ENCODE peak calls at places on chromosome 3, in nine cellular contexts. T, I, F, K, G, U, H, L and A are unnamed samples.
A peak's percentile ranks its signal among the peaks of the same experiment; 100 is the strongest.

GRCh38 chr3:155676252-155676981 is 68.5 kb downstream of the PLCH1 start:
- DNase-seq in F (peak; percentile 27), H (peak; percentile 14), T (no peak), I (no peak), U (peak; percentile 21), K (no peak), L (no peak), G (peak; percentile 28), A (no peak)

GRCh38 chr3:111621535-111621934 is 26.4 kb upstream of the ZBED2 start:
- DNase-seq in F (no peak), G (no peak), T (no peak), K (no peak), H (no peak), I (peak; percentile 7), U (no peak), L (no peak), A (no peak)

GRCh38 chr3:189099031-189099471 is 72.7 kb upstream of the TPRG1 start:
- DNase-seq in L (no peak), F (peak; percentile 36), H (peak; percentile 94), T (peak; percentile 97), U (peak; percentile 19), I (no peak), G (no peak), K (no peak), A (no peak)

GRCh38 chr3:48776854-48777253 is 59.8 kb upstream of the IP6K2 start:
- DNase-seq in K (no peak), L (no peak), G (no peak), I (no peak), F (no peak), H (no peak), U (no peak), T (no peak), A (no peak)

GRCh38 chr3:144458283-144458682 is 486.7 kb downstream of the DIPK2A start:
- DNase-seq in I (no peak), H (no peak), F (no peak), L (no peak), U (no peak), K (no peak), T (no peak), G (no peak), A (no peak)

GRCh38 chr3:172148269-172148668 is 108.9 kb downstream of the FNDC3B start:
- DNase-seq in I (no peak), H (no peak), K (no peak), U (no peak), G (peak; percentile 53), L (no peak), T (no peak), F (no peak), A (no peak)

GRCh38 chr3:140736863-140737460 is 59.1 kb downstream of the TRIM42 start:
- DNase-seq in I (peak; percentile 44), T (no peak), K (peak; percentile 40), H (peak; percentile 39), L (no peak), U (peak; percentile 36), G (peak; percentile 35), F (peak; percentile 54), A (no peak)

GRCh38 chr3:162892921-162893793 is 1396.5 kb downstream of the OTOL1 start:
- DNase-seq in T (no peak), L (no peak), G (no peak), K (no peak), H (no peak), U (no peak), F (no peak), I (no peak), A (no peak)

GRCh38 chr3:129690963-129691362 is 84.5 kb upstream of the PLXND1 start:
- DNase-seq in K (no peak), H (no peak), T (no peak), L (no peak), F (no peak), I (no peak), G (no peak), U (no peak), A (no peak)

GRCh38 chr3:107562979-107563531 is 40.3 kb downstream of the BBX start:
- DNase-seq in T (no peak), L (no peak), K (no peak), U (no peak), H (no peak), I (no peak), G (no peak), F (no peak), A (no peak)

DNA sequence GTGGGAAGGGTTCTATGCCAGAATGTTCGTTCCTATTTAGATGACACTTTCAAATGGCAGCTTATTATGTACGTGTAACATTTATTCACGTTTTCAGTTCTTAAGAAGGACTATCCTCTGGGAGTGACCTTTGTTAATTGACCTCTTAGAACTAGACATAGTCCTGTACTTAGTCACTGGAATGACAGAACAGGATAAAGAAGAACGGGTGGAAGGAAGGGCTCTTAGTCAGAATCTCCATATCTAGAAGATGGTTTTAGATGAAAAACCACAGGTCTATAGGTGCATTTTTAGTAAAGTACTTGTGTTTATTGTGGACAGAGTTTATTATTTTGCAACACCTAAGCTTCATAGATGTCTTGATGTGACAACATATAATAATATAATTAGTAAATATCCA is 6.5 kb downstream of the METTL6 start:
- DNase-seq in L (no peak), T (no peak), U (no peak), H (no peak), K (no peak), I (no peak), F (no peak), G (no peak), A (no peak)
- TF ChIP-seq CTCF in L (no peak), T (no peak), U (no peak), H (no peak), K (no peak), I (no peak), F (no peak), G (no peak), A (no peak)

DNA sequence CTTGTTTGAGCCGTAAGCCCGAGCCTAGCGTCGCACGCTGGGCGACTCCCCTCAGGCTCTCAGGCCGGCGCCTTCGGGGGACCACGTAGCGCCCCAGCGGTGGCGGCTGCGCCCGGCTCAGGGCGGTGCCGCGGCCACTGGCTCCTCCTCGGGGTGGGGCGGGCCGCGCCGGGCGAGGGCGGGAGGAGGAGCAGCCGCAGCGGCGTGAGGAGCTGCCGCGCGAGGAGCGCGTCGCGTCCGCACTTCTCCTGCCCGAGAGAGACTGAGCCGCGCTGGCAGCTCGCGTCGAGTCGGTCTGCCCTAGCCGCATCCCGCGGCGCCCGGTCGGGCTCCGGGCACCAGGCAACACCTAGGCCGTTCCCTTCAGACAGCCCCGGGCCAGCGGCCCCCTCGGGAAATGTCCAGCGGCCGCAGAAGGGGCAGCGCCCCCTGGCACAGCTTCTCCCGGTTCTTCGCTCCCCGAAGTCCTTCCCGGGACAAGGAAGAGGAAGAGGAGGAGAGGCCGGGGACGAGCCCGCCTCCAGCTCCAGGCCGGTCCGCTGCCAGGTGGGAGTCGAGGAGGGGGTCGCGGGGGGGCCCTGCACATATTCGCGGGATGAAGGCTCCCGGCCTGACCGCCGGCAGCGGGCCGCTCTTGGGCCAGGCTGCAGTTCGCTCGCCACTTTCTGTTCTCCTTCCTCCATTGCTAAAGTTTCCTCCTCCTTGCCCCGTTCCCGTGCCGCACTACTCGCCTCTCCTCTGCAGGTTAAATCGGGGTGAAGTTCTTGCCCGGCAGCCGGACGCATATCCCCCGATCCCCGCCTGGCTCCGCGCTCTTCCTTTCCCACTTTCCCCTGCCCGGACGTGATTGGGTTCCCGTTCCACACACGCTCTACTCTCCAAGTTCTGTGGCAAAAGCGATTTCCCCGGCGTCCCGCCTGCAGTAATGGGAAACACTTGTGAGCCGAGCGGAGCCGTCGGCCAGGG is at the start of gene CRYBG3:
- DNase-seq in U (peak; percentile 82), K (peak; percentile 52), I (peak; percentile 69), L (peak; percentile 63), G (peak; percentile 81), H (peak; percentile 82), T (peak; percentile 96), F (peak; percentile 83), A (peak; percentile 94)
- TF ChIP-seq CTCF in U (peak; percentile 28), K (no peak), I (peak; percentile 24), L (no peak), G (peak; percentile 35), H (peak; percentile 45), T (no peak), F (peak; percentile 31), A (peak; percentile 58)

GRCh38 chr3:168817177-168817576 is 721.5 kb upstream of the GOLIM4 start:
- DNase-seq in F (no peak), L (no peak), U (no peak), K (no peak), G (no peak), H (no peak), T (no peak), I (no peak), A (no peak)

GRCh38 chr3:168813261-168813660 is 717.5 kb upstream of the GOLIM4 start:
- DNase-seq in L (no peak), H (no peak), G (no peak), T (no peak), K (no peak), U (no peak), I (no peak), F (no peak), A (no peak)

GRCh38 chr3:168807426-168807825 is 711.7 kb upstream of the GOLIM4 start:
- DNase-seq in L (no peak), G (no peak), K (no peak), U (no peak), H (no peak), I (no peak), T (no peak), F (no peak), A (no peak)

DNA sequence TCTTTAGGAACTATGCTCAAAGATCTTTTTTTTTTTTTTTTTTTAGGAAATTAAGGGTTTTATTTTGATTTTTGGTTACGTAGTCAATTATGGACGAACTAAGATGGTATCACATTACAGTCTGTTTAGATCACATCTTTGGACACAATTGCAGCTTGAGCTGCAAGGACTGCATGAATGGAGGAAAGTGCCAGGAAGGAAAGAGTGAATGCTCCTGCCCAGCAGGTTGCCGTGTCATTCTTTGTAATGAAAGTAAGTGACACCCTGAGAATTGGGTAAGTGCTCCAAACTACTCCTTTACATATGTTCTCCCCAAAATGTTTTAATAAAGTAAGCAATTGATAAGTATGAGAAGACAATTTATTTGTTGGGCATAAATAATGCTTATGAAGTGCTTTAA is 716.5 kb upstream of the GOLIM4 start:
- DNase-seq in T (no peak), G (no peak), H (no peak), F (no peak), K (no peak), U (no peak), L (no peak), I (no peak), A (no peak)
- TF ChIP-seq CTCF in T (no peak), G (no peak), H (no peak), F (no peak), K (no peak), U (no peak), L (no peak), I (no peak), A (no peak)

DNA sequence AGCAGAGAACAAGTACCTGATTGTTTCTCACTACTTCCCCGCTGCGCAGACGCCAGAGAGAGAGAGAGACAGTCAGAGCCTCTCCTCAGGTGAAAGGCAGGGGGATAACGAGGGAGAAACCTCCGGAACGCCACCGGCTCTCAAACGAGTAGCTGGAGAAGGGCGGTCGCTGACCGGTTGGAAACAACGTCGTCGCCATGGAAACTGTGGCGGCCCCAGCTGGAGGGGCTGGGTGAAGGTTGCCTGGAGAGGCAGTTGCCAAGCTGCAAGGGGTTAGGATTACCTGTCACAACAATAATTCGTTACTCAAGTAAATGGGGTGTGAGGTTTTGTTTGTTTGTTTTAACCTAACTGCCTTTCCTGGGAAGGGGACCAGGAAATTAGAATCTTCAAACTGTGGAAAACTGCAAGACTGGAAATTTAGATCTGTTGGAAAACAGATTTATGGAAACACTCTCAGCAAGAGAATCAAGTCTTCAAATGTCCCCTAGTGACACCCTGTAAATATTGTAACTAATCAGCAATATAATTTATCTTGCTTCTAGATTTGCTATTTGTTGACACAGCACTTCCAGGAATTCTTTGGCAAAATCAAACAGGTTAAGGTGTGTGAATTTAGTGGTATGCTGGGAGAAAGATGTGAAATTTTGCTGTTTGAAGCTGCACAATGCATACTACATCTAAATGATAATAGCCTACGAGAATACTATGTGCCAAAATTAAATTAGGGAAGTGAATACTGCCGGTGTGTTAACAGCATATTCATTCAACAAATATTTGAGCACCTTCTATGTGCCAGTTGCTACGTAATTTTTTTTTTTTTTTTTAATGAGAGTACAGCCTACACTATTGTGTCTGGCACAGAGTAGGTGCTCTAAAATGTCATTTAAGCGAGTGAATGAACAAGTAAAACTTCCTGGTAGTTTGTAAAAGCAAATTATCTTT is at the start of gene DNAH12:
- DNase-seq in G (peak; percentile 45), T (peak; percentile 80), L (no peak), K (no peak), I (peak; percentile 38), H (no peak), U (peak; percentile 74), F (peak; percentile 46), A (peak; percentile 87)
- TF ChIP-seq CTCF in G (no peak), T (no peak), L (no peak), K (no peak), I (no peak), H (no peak), U (no peak), F (no peak), A (no peak)